ENCODE peak calls at places on chromosomes 4 and X, in nine cellular contexts. F is AG20443, Q is foreskin fibroblast, Y is amygdala, D is frontal cortex, M is NCI-H1694, R is RPMI8226, P is COLO829, H is lung microvascular endothelial cell. O is an unnamed sample.

GRCh38 chrX:48520455-48520854 is 1.2 kb upstream of the EBP start:
- DNase-seq in H (no peak), M (no peak), R (no peak), P (no peak), Y (no peak), F (no peak), D (no peak), Q (no peak), O (no peak)

GRCh38 chrX:10726647-10727046 is 106.3 kb upstream of the MID1 start:
- DNase-seq in H (no peak), Y (no peak), F (peak; percentile 74), Q (no peak), D (no peak), R (peak; percentile 11), M (no peak), P (no peak), O (peak; percentile 1)

GRCh38 chrX:123756320-123756719 is 23.5 kb upstream of the THOC2 start:
- DNase-seq in M (no peak), Q (peak; percentile 45), Y (no peak), D (no peak), F (peak; percentile 57), P (no peak), H (peak; percentile 1), R (no peak), O (no peak)

GRCh38 chr4:128006592-128006991 is 41.4 kb downstream of the ABHD18 start:
- DNase-seq in M (no peak), Q (peak; percentile 30), F (no peak), H (no peak), D (no peak), R (no peak), Y (no peak), P (no peak), O (no peak)

GRCh38 chrX:63754141-63754859 is 30.7 kb downstream of the ARHGEF9 start:
- DNase-seq in P (no peak), Q (no peak), F (no peak), D (no peak), M (no peak), Y (no peak), H (peak; percentile 20), R (peak; percentile 35), O (peak; percentile 1)

GRCh38 chr4:163392328-163392727 is 48.6 kb downstream of the NPY5R start:
- DNase-seq in M (no peak), R (no peak), Y (no peak), F (no peak), P (no peak), Q (no peak), H (no peak), D (no peak), O (no peak)

GRCh38 chr4:176538217-176538925 is 218.6 kb downstream of the SPCS3 start:
- DNase-seq in D (no peak), M (no peak), P (peak; percentile 58), F (peak; percentile 81), Y (no peak), R (no peak), Q (peak; percentile 88), H (peak; percentile 80), O (peak; percentile 72)

GRCh38 chr4:35399912-35400311 is 844.4 kb downstream of the ARAP2 start:
- DNase-seq in P (no peak), Q (no peak), M (no peak), D (no peak), Y (no peak), R (no peak), H (no peak), F (no peak), O (no peak)

GRCh38 chrX:103615781-103616180 is 8.0 kb downstream of the TCEAL3 start:
- DNase-seq in R (no peak), Y (no peak), H (no peak), Q (no peak), D (no peak), P (no peak), F (no peak), M (no peak), O (no peak)

GRCh38 chrX:14546190-14546589 is 16.9 kb downstream of the GLRA2 start:
- DNase-seq in R (no peak), P (no peak), D (no peak), Y (no peak), Q (no peak), M (no peak), F (no peak), H (no peak), O (no peak)

GRCh38 chr4:44118971-44119680 is 329.5 kb downstream of the KCTD8 start:
- DNase-seq in D (no peak), P (no peak), R (no peak), H (peak; percentile 50), F (no peak), Y (no peak), Q (no peak), M (no peak), O (no peak)

GRCh38 chrX:20479896-20480295 is 213.2 kb upstream of the RPS6KA3 start:
- DNase-seq in R (no peak), Q (no peak), D (no peak), P (no peak), M (no peak), F (no peak), H (no peak), Y (no peak), O (no peak)

GRCh38 chr4:12729384-12729783 is 754.8 kb downstream of the RAB28 start:
- DNase-seq in H (peak; percentile 32), P (peak; percentile 9), F (peak; percentile 48), R (no peak), Q (peak; percentile 4), D (peak; percentile 12), M (no peak), Y (no peak), O (peak; percentile 49)

GRCh38 chr4:84585276-84585675 is 2.3 kb downstream of the CDS1 start:
- DNase-seq in Y (no peak), H (no peak), M (no peak), D (no peak), P (no peak), Q (no peak), F (no peak), R (no peak), O (no peak)

GRCh38 chr4:164081801-164082200 is 587.3 kb downstream of the TMA16 start:
- DNase-seq in D (no peak), Y (no peak), M (no peak), Q (no peak), P (no peak), H (no peak), R (no peak), F (no peak), O (no peak)

GRCh38 chr4:1318488-1319213 is 28.4 kb upstream of the UVSSA start:
- DNase-seq in H (no peak), R (no peak), M (no peak), Y (no peak), Q (no peak), F (no peak), D (no peak), P (no peak), O (peak; percentile 4)

GRCh38 chr4:144644368-144645101 is 1.4 kb upstream of the HHIP start:
- DNase-seq in P (no peak), F (no peak), H (peak; percentile 3), Q (no peak), Y (no peak), M (no peak), D (no peak), R (no peak), O (no peak)

GRCh38 chrX:95056901-95057300 is 1382.9 kb downstream of the FAM133A start:
- DNase-seq in P (no peak), H (no peak), D (no peak), M (no peak), F (no peak), R (peak; percentile 22), Y (no peak), Q (no peak), O (peak; percentile 29)

GRCh38 chr4:69563424-69563823 is 67.7 kb upstream of the UGT2B4 start:
- DNase-seq in P (no peak), D (no peak), M (no peak), Q (no peak), Y (no peak), R (no peak), F (no peak), H (no peak), O (no peak)

GRCh38 chr4:53313510-53313909 is 52.4 kb downstream of the SCFD2 start:
- DNase-seq in Y (peak; percentile 49), D (peak; percentile 15), F (no peak), R (no peak), M (no peak), Q (no peak), P (peak; percentile 90), H (peak; percentile 3), O (peak; percentile 90)

GRCh38 chr4:135744928-135745327 is 1543.3 kb upstream of the PABPC4L start:
- DNase-seq in D (no peak), H (no peak), Q (no peak), Y (no peak), P (no peak), F (no peak), M (no peak), R (no peak), O (no peak)

GRCh38 chrX:16836371-16836770 is 33.8 kb downstream of the RBBP7 start:
- DNase-seq in D (no peak), R (peak; percentile 9), P (no peak), Y (no peak), M (no peak), F (peak; percentile 67), Q (peak; percentile 33), H (peak; percentile 47), O (peak; percentile 65)

GRCh38 chrX:50343917-50344316 is 126.7 kb downstream of the DGKK start:
- DNase-seq in Y (no peak), D (no peak), R (no peak), F (no peak), M (no peak), H (no peak), P (no peak), Q (no peak), O (no peak)

GRCh38 chr4:77473509-77473908 is 132.1 kb upstream of the CXCL13 start:
- DNase-seq in Q (no peak), P (peak; percentile 48), Y (no peak), H (peak; percentile 29), F (no peak), R (peak; percentile 7), D (no peak), M (no peak), O (peak; percentile 37)

GRCh38 chr4:56206258-56206657 is 181.0 kb downstream of the AASDH start:
- DNase-seq in R (no peak), M (no peak), Y (no peak), D (no peak), P (no peak), F (no peak), Q (no peak), H (no peak), O (no peak)

GRCh38 chr4:75004755-75005668 is 72.1 kb downstream of the PARM1 start:
- DNase-seq in M (no peak), F (no peak), H (no peak), Q (no peak), Y (no peak), D (no peak), P (no peak), R (peak; percentile 76), O (no peak)

GRCh38 chr4:31674313-31674947 is 954.3 kb downstream of the PCDH7 start:
- DNase-seq in Y (no peak), Q (no peak), F (peak; percentile 22), R (peak; percentile 13), H (no peak), P (no peak), M (no peak), D (peak; percentile 2), O (peak; percentile 68)

GRCh38 chr4:22071749-22072148 is 123.2 kb upstream of the KCNIP4 start:
- DNase-seq in Y (no peak), H (no peak), M (no peak), P (no peak), R (no peak), Q (peak; percentile 14), F (no peak), D (no peak), O (peak; percentile 29)

GRCh38 chr4:58514299-58514698 is 1404.1 kb upstream of the IGFBP7 start:
- DNase-seq in R (no peak), Y (no peak), D (no peak), H (no peak), F (no peak), Q (no peak), M (no peak), P (no peak), O (peak; percentile 1)

GRCh38 chr4:105146286-105147219 is at the start of gene TET2:
- DNase-seq in R (peak; percentile 65), Q (peak; percentile 86), Y (peak; percentile 91), M (peak; percentile 36), H (peak; percentile 92), D (peak; percentile 81), P (peak; percentile 66), F (peak; percentile 90), O (peak; percentile 75)

GRCh38 chr4:3708103-3708510 is 58.1 kb upstream of the ADRA2C start:
- DNase-seq in P (no peak), F (peak; percentile 85), D (peak; percentile 69), H (no peak), M (peak; percentile 78), Q (peak; percentile 4), R (no peak), Y (peak; percentile 60), O (no peak)

O was measured in SK-MEL-5.